ENCODE peak calls at places on chromosomes 4 and X, in four cellular contexts. One of them, this sample, is unnamed.

GRCh38 chr4:183394166-183394951 is 50.1 kb upstream of the CDKN2AIP start:
- DNase-seq in GM23338: no peak
- DNase-seq in AG04450: no peak
- DNase-seq in mucosa of descending colon: no peak
- DNase-seq in this sample: no peak

GRCh38 chr4:16939178-16939577 is 40.7 kb upstream of the LDB2 start:
- DNase-seq in GM23338: no peak
- DNase-seq in AG04450: no peak
- DNase-seq in mucosa of descending colon: no peak
- DNase-seq in this sample: no peak

GRCh38 chr4:138182838-138183426 is 59.2 kb downstream of the SLC7A11 start:
- DNase-seq in GM23338: peak
- DNase-seq in AG04450: peak
- DNase-seq in mucosa of descending colon: no peak
- DNase-seq in this sample: peak

GRCh38 chrX:15292861-15293260 is 22.6 kb downstream of the ASB11 start:
- DNase-seq in GM23338: no peak
- DNase-seq in AG04450: no peak
- DNase-seq in mucosa of descending colon: no peak
- DNase-seq in this sample: no peak

GRCh38 chr4:55008166-55009056 is 117.0 kb downstream of the KDR start:
- DNase-seq in GM23338: peak
- DNase-seq in AG04450: no peak
- DNase-seq in mucosa of descending colon: no peak
- DNase-seq in this sample: no peak

GRCh38 chr4:125958519-125958918 is 643.8 kb downstream of the FAT4 start:
- DNase-seq in GM23338: no peak
- DNase-seq in AG04450: no peak
- DNase-seq in mucosa of descending colon: no peak
- DNase-seq in this sample: no peak

GRCh38 chr4:48851651-48852050 is 20.8 kb downstream of the OCIAD1 start:
- DNase-seq in GM23338: no peak
- DNase-seq in AG04450: no peak
- DNase-seq in mucosa of descending colon: no peak
- DNase-seq in this sample: no peak

GRCh38 chr4:93313207-93313606 is 515.3 kb upstream of the ATOH1 start:
- DNase-seq in GM23338: no peak
- DNase-seq in AG04450: no peak
- DNase-seq in mucosa of descending colon: no peak
- DNase-seq in this sample: no peak

GRCh38 chr4:55819634-55820033 is at the start of gene EXOC1L:
- DNase-seq in GM23338: peak
- DNase-seq in AG04450: no peak
- DNase-seq in mucosa of descending colon: no peak
- DNase-seq in this sample: no peak

GRCh38 chr4:153547520-153547919 is 81.4 kb downstream of the TMEM131L start:
- DNase-seq in GM23338: no peak
- DNase-seq in AG04450: no peak
- DNase-seq in mucosa of descending colon: no peak
- DNase-seq in this sample: no peak

DNA sequence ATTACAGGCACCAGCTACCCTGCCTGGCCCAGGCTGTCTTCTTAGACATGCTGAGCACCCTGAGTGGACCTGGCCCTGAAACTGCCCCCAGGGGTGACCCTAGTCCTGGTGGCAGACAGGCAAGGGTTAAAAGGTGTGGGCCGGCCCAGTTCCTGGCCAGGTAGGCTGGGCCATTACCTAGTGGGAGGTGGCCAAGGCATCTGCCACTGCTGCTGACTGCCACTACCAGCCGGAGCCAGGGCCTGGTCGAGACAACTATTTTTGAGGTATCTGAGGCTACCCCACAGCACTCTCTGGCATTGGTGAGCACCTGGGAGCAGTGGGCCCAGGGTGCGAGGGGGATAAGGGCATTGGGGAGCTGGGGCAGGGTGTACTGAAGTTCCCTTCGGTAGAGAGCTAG is at the start of gene CCDC120:
- DNase-seq in GM23338: peak
- DNase-seq in AG04450: no peak
- DNase-seq in mucosa of descending colon: peak
- DNase-seq in this sample: no peak
- H3K4me3 ChIP-seq in GM23338: peak
- H3K4me3 ChIP-seq in AG04450: no peak
- H3K4me3 ChIP-seq in mucosa of descending colon: peak
- H3K4me3 ChIP-seq in this sample: no peak

GRCh38 chrX:11537141-11537540 is 128.6 kb downstream of the ARHGAP6 start:
- DNase-seq in GM23338: no peak
- DNase-seq in AG04450: no peak
- DNase-seq in mucosa of descending colon: no peak
- DNase-seq in this sample: no peak

GRCh38 chrX:11531226-11531625 is 134.5 kb downstream of the ARHGAP6 start:
- DNase-seq in GM23338: no peak
- DNase-seq in AG04450: no peak
- DNase-seq in mucosa of descending colon: no peak
- DNase-seq in this sample: no peak

GRCh38 chrX:11533211-11533651 is 132.5 kb downstream of the ARHGAP6 start:
- DNase-seq in GM23338: peak
- DNase-seq in AG04450: peak
- DNase-seq in mucosa of descending colon: no peak
- DNase-seq in this sample: peak

GRCh38 chrX:11532291-11533075 is 133.2 kb downstream of the ARHGAP6 start:
- DNase-seq in GM23338: peak
- DNase-seq in AG04450: no peak
- DNase-seq in mucosa of descending colon: no peak
- DNase-seq in this sample: no peak

GRCh38 chrX:11535156-11535919 is 130.4 kb downstream of the ARHGAP6 start:
- DNase-seq in GM23338: no peak
- DNase-seq in AG04450: no peak
- DNase-seq in mucosa of descending colon: no peak
- DNase-seq in this sample: no peak
- TF ChIP-seq CTCF in GM23338: no peak
- TF ChIP-seq CTCF in AG04450: no peak
- TF ChIP-seq CTCF in mucosa of descending colon: no peak
- TF ChIP-seq CTCF in this sample: no peak

GRCh38 chr4:41857225-41857624 is 78.0 kb upstream of the TMEM33 start:
- DNase-seq in GM23338: no peak
- DNase-seq in AG04450: no peak
- DNase-seq in mucosa of descending colon: no peak
- DNase-seq in this sample: no peak
- H3K4me3 ChIP-seq in GM23338: no peak
- H3K4me3 ChIP-seq in AG04450: no peak
- H3K4me3 ChIP-seq in mucosa of descending colon: no peak
- H3K4me3 ChIP-seq in this sample: no peak

GRCh38 chr4:105895609-105896460 is 564 bp downstream of the NPNT start:
- DNase-seq in GM23338: peak
- DNase-seq in AG04450: no peak
- DNase-seq in mucosa of descending colon: peak
- DNase-seq in this sample: no peak
- TF ChIP-seq CTCF in GM23338: no peak
- TF ChIP-seq CTCF in AG04450: no peak
- TF ChIP-seq CTCF in mucosa of descending colon: no peak
- TF ChIP-seq CTCF in this sample: no peak

GRCh38 chrX:87517571-87518141 is at the start of gene KLHL4:
- DNase-seq in GM23338: peak
- DNase-seq in AG04450: peak
- DNase-seq in mucosa of descending colon: no peak
- DNase-seq in this sample: no peak
- H3K4me3 ChIP-seq in GM23338: peak
- H3K4me3 ChIP-seq in AG04450: peak
- H3K4me3 ChIP-seq in mucosa of descending colon: no peak
- H3K4me3 ChIP-seq in this sample: no peak

GRCh38 chr4:24666816-24667477 is 82.6 kb upstream of the DHX15 start:
- DNase-seq in GM23338: no peak
- DNase-seq in AG04450: no peak
- DNase-seq in mucosa of descending colon: no peak
- DNase-seq in this sample: no peak
- TF ChIP-seq CTCF in GM23338: no peak
- TF ChIP-seq CTCF in AG04450: no peak
- TF ChIP-seq CTCF in mucosa of descending colon: no peak
- TF ChIP-seq CTCF in this sample: no peak

This sample was measured in AG04449.